ENCODE peak calls at places on chromosomes 13 and 19, in nine cellular contexts. S, A, U, Q, Z, H, C, T and L are unnamed samples.

GRCh38 chr19:19259741-19260140 is 13.4 kb downstream of the TM6SF2 start:
- DNase-seq in S (no peak), A (no peak), U (peak), Q (no peak), Z (no peak), H (peak), C (no peak), T (no peak), L (no peak)

GRCh38 chr13:40179421-40179820 is 487.0 kb downstream of the FOXO1 start:
- DNase-seq in S (no peak), A (no peak), U (no peak), Q (no peak), Z (no peak), H (no peak), C (no peak), T (no peak), L (no peak)

GRCh38 chr13:108095036-108095435 is 120.3 kb downstream of the LIG4 start:
- DNase-seq in S (no peak), A (no peak), U (no peak), Q (no peak), Z (no peak), H (no peak), C (no peak), T (no peak), L (no peak)

GRCh38 chr13:50692396-50692915 is 151.0 kb downstream of the DLEU7 start:
- DNase-seq in S (no peak), A (no peak), U (no peak), Q (no peak), Z (no peak), H (no peak), C (no peak), T (no peak), L (no peak)

GRCh38 chr19:48511800-48512503 is at the start of gene LMTK3:
- DNase-seq in S (peak), A (no peak), U (no peak), Q (peak), Z (no peak), H (peak), C (no peak), T (no peak), L (no peak)

GRCh38 chr19:33134571-33135041 is 2.7 kb downstream of the WDR88 start:
- DNase-seq in S (no peak), A (no peak), U (no peak), Q (no peak), Z (no peak), H (no peak), C (no peak), T (no peak), L (no peak)

GRCh38 chr19:41218615-41219507 is at the start of gene AXL:
- DNase-seq in S (peak), A (no peak), U (no peak), Q (no peak), Z (no peak), H (peak), C (peak), T (peak), L (peak)

GRCh38 chr19:15196683-15197005 is 4.2 kb downstream of the NOTCH3 start:
- DNase-seq in S (no peak), A (no peak), U (no peak), Q (no peak), Z (no peak), H (no peak), C (no peak), T (no peak), L (no peak)

GRCh38 chr13:75986818-75987217 is 350.7 kb downstream of the LMO7 start:
- DNase-seq in S (no peak), A (no peak), U (peak), Q (no peak), Z (no peak), H (no peak), C (no peak), T (no peak), L (no peak)

GRCh38 chr19:46863818-46864629 is 3.2 kb downstream of the ARHGAP35 start:
- DNase-seq in S (peak), A (no peak), U (no peak), Q (no peak), Z (no peak), H (peak), C (no peak), T (peak), L (no peak)

GRCh38 chr19:45782820-45783785 is 813 bp upstream of the DMPK start:
- DNase-seq in S (no peak), A (no peak), U (no peak), Q (no peak), Z (no peak), H (peak), C (peak), T (no peak), L (no peak)

GRCh38 chr13:84567848-84568247 is 685.6 kb upstream of the SLITRK1 start:
- DNase-seq in S (no peak), A (no peak), U (no peak), Q (no peak), Z (no peak), H (no peak), C (no peak), T (no peak), L (no peak)

GRCh38 chr19:50210425-50210824 is 7.0 kb downstream of the MYH14 start:
- DNase-seq in S (no peak), A (no peak), U (no peak), Q (no peak), Z (no peak), H (no peak), C (no peak), T (no peak), L (no peak)

GRCh38 chr19:2532252-2533071 is 56.5 kb downstream of the GADD45B start:
- DNase-seq in S (no peak), A (no peak), U (no peak), Q (no peak), Z (no peak), H (peak), C (peak), T (no peak), L (no peak)

GRCh38 chr13:23462815-23463559 is 29.5 kb upstream of the SACS start:
- DNase-seq in S (no peak), A (no peak), U (no peak), Q (no peak), Z (no peak), H (no peak), C (no peak), T (no peak), L (no peak)

GRCh38 chr19:42850981-42851717 is 28.4 kb downstream of the PSG1 start:
- DNase-seq in S (peak), A (no peak), U (no peak), Q (no peak), Z (no peak), H (peak), C (peak), T (peak), L (no peak)

GRCh38 chr13:39963612-39964011 is 308.1 kb downstream of the COG6 start:
- DNase-seq in S (no peak), A (no peak), U (no peak), Q (no peak), Z (no peak), H (no peak), C (no peak), T (no peak), L (no peak)

GRCh38 chr19:4694211-4694987 is 24.3 kb upstream of the MYDGF start:
- DNase-seq in S (peak), A (peak), U (no peak), Q (no peak), Z (no peak), H (peak), C (peak), T (no peak), L (no peak)

GRCh38 chr13:71137106-71137505 is 729.9 kb downstream of the DACH1 start:
- DNase-seq in S (no peak), A (no peak), U (no peak), Q (no peak), Z (no peak), H (no peak), C (no peak), T (no peak), L (no peak)
- TF ChIP-seq CTCF in S (no peak), A (no peak), U (no peak), Q (no peak), Z (no peak), H (no peak), C (no peak), T (no peak), L (no peak)

DNA sequence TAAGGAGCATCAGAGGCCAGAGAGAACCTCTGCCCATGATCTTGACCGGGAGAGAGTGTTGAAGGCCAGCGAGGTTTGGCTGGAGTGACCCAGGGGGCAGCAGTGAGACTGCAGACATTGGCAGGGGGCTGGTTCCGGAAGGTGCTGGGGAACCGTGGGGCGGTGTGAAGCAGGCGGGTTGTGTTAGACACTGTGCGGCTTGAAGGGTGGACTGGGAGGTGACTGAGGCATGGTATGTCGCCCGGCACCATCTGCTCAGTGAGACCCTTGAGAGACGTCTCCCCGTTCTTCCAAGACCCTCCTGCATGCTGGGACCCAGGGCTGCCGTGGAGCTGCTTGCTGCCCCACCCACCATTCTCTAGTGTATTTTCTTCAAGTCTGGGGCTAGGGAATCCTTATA is 24.6 kb downstream of the CARM1 start:
- DNase-seq in S (no peak), A (no peak), U (no peak), Q (no peak), Z (no peak), H (no peak), C (no peak), T (no peak), L (no peak)
- TF ChIP-seq CTCF in S (no peak), A (no peak), U (no peak), Q (no peak), Z (no peak), H (no peak), C (no peak), T (no peak), L (no peak)

DNA sequence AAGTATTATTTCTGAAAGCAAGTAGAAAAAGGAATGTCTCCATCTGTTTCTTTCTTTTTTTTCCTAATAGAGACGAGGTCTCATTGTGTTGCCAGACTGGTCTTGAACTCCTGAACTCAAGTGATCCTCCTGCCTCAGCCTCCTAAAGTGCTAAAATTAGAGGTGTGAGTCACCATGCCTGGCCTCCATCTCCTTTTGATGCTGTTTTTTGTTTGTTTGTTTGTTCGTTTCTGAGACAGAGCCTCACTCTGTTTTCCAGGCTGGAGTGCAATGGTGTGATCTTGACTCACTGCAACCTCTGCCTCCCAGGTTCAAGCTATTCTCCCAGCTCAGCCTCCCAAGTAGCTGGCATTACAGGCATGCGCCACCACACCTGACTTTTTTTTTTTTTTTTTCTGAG is 14.5 kb upstream of the ABCC4 start:
- DNase-seq in S (no peak), A (no peak), U (no peak), Q (no peak), Z (no peak), H (no peak), C (no peak), T (no peak), L (no peak)
- TF ChIP-seq CTCF in S (no peak), A (no peak), U (no peak), Q (no peak), Z (no peak), H (no peak), C (no peak), T (no peak), L (no peak)

DNA sequence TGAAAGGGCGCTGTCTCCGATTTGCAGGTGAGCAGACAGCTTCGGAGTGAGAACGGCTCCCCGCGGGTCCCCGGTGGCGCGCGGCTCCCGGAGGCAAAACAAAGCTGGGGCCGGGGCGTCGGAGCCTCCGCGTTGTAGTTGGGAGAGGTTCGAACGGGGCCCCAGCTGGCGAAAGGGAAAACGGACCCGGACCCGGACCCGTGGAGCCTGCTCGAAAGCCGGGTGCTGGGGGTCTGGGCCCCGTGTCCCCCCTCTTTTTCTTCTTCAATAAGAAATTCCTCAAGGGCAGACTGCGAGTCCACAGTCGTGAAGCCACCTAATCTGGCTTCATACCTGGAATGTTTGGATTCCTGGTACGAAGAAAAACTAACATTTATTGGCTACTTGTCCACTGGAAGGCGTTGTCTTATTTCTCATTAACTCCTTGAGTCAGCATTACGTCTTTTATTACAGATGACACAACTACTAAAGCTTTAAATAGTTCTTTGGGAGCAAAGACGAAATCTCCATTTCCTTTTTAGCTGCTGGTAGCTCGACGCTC is 627 bp upstream of the MTIF3 start:
- DNase-seq in S (no peak), A (no peak), U (no peak), Q (peak), Z (no peak), H (peak), C (no peak), T (peak), L (peak)
- TF ChIP-seq CTCF in S (no peak), A (no peak), U (no peak), Q (no peak), Z (no peak), H (no peak), C (no peak), T (no peak), L (no peak)

GRCh38 chr13:28485551-28485950 is 9.4 kb downstream of the FLT1 start:
- DNase-seq in S (no peak), A (no peak), U (no peak), Q (no peak), Z (no peak), H (no peak), C (no peak), T (no peak), L (no peak)

GRCh38 chr13:28479005-28479404 is 15.9 kb downstream of the FLT1 start:
- DNase-seq in S (no peak), A (no peak), U (no peak), Q (no peak), Z (no peak), H (no peak), C (no peak), T (no peak), L (no peak)

GRCh38 chr13:28485097-28485496 is 9.8 kb downstream of the FLT1 start:
- DNase-seq in S (no peak), A (no peak), U (no peak), Q (no peak), Z (no peak), H (no peak), C (no peak), T (no peak), L (no peak)

GRCh38 chr13:28486144-28486543 is 8.8 kb downstream of the FLT1 start:
- DNase-seq in S (no peak), A (no peak), U (no peak), Q (no peak), Z (no peak), H (peak), C (no peak), T (no peak), L (no peak)

GRCh38 chr13:28483313-28483931 is 11.5 kb downstream of the FLT1 start:
- DNase-seq in S (no peak), A (no peak), U (no peak), Q (no peak), Z (no peak), H (no peak), C (no peak), T (no peak), L (no peak)
- TF ChIP-seq CTCF in S (peak), A (no peak), U (no peak), Q (no peak), Z (no peak), H (no peak), C (no peak), T (no peak), L (no peak)

GRCh38 chr19:51439021-51439465 is 19.2 kb downstream of the SIGLEC8 start:
- DNase-seq in S (no peak), A (no peak), U (no peak), Q (peak), Z (no peak), H (peak), C (no peak), T (no peak), L (no peak)
- TF ChIP-seq CTCF in S (peak), A (peak), U (peak), Q (peak), Z (no peak), H (peak), C (peak), T (no peak), L (no peak)

DNA sequence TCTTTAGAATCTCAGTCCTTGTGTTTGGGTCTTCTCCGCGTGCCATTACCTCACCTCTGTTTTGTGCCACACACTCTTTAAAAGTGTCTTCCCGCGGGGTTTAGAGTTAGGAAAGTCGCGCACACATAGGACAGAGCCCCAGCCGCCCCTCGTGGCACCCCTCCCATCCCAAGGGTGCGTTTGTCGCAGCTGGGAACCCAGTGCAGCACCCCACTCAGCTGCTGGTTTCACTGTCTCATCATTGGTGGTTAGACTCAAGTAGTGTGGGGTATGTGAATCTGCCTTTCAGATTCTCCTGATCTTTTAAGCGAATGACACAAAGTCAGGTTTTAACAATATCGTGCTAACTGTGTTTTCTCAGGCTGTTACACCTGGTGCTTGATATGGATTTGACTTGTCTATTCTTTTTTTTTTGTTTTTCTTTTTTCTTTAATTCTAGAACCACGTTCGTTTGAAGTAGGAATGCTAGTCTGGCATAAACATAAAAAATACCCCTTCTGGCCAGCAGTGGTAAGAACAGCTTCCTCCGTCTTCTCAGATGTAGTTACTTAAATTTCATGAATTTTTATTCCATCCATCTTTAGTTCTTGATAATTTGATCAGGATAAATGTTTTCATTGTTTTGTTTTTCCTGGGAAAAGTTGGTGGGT is 19.5 kb upstream of the NDUFS7 start:
- DNase-seq in S (no peak), A (no peak), U (no peak), Q (no peak), Z (no peak), H (no peak), C (no peak), T (no peak), L (no peak)
- TF ChIP-seq CTCF in S (peak), A (no peak), U (no peak), Q (no peak), Z (no peak), H (peak), C (peak), T (peak), L (peak)